ENCODE peak calls at places on chromosomes 16 and 17, in seven cellular contexts. One of them, this sample, is unnamed.

GRCh38 chr17:52298881-52299280 is 140.4 kb upstream of the CA10 start:
- DNase-seq in pancreas: no peak
- DNase-seq in cardiac muscle cell: no peak
- DNase-seq in AG04450: no peak
- DNase-seq in fibroblast of mammary gland: no peak
- DNase-seq in colonic mucosa: no peak
- DNase-seq in AG10803: no peak
- DNase-seq in this sample: no peak

GRCh38 chr16:86496262-86496928 is 13.9 kb upstream of the FOXF1 start:
- DNase-seq in pancreas: no peak
- DNase-seq in cardiac muscle cell: no peak
- DNase-seq in AG04450: no peak
- DNase-seq in fibroblast of mammary gland: no peak
- DNase-seq in colonic mucosa: no peak
- DNase-seq in AG10803: no peak
- DNase-seq in this sample: no peak

GRCh38 chr16:30949655-30950515 is 1.0 kb downstream of the ORAI3 start:
- DNase-seq in pancreas: peak
- DNase-seq in cardiac muscle cell: peak
- DNase-seq in AG04450: no peak
- DNase-seq in fibroblast of mammary gland: peak
- DNase-seq in colonic mucosa: peak
- DNase-seq in AG10803: peak
- DNase-seq in this sample: peak

GRCh38 chr16:4293822-4294457 is 21.1 kb upstream of the TFAP4 start:
- DNase-seq in pancreas: peak
- DNase-seq in cardiac muscle cell: peak
- DNase-seq in AG04450: no peak
- DNase-seq in fibroblast of mammary gland: peak
- DNase-seq in colonic mucosa: no peak
- DNase-seq in AG10803: peak
- DNase-seq in this sample: peak

GRCh38 chr17:77645441-77646430 is 312.8 kb upstream of the TNRC6C start:
- DNase-seq in pancreas: no peak
- DNase-seq in cardiac muscle cell: peak
- DNase-seq in AG04450: no peak
- DNase-seq in fibroblast of mammary gland: no peak
- DNase-seq in colonic mucosa: no peak
- DNase-seq in AG10803: peak
- DNase-seq in this sample: no peak

GRCh38 chr17:64641499-64641898 is 20.6 kb downstream of the SMURF2 start:
- DNase-seq in pancreas: no peak
- DNase-seq in cardiac muscle cell: peak
- DNase-seq in AG04450: peak
- DNase-seq in fibroblast of mammary gland: peak
- DNase-seq in colonic mucosa: no peak
- DNase-seq in AG10803: peak
- DNase-seq in this sample: peak

GRCh38 chr17:1095093-1095852 is 84.5 kb downstream of the ABR start:
- DNase-seq in pancreas: no peak
- DNase-seq in cardiac muscle cell: no peak
- DNase-seq in AG04450: no peak
- DNase-seq in fibroblast of mammary gland: no peak
- DNase-seq in colonic mucosa: no peak
- DNase-seq in AG10803: no peak
- DNase-seq in this sample: no peak

GRCh38 chr16:51409001-51409675 is 258.1 kb upstream of the SALL1 start:
- DNase-seq in pancreas: no peak
- DNase-seq in cardiac muscle cell: peak
- DNase-seq in AG04450: no peak
- DNase-seq in fibroblast of mammary gland: peak
- DNase-seq in colonic mucosa: no peak
- DNase-seq in AG10803: peak
- DNase-seq in this sample: peak

GRCh38 chr17:14069251-14069981 is at the start of gene COX10:
- DNase-seq in pancreas: peak
- DNase-seq in cardiac muscle cell: peak
- DNase-seq in AG04450: peak
- DNase-seq in fibroblast of mammary gland: peak
- DNase-seq in colonic mucosa: peak
- DNase-seq in AG10803: peak
- DNase-seq in this sample: peak

GRCh38 chr17:58536541-58536940 is 22.1 kb upstream of the MTMR4 start:
- DNase-seq in pancreas: no peak
- DNase-seq in cardiac muscle cell: no peak
- DNase-seq in AG04450: no peak
- DNase-seq in fibroblast of mammary gland: no peak
- DNase-seq in colonic mucosa: no peak
- DNase-seq in AG10803: no peak
- DNase-seq in this sample: no peak

GRCh38 chr17:52157161-52157560 is 1.4 kb downstream of the CA10 start:
- DNase-seq in pancreas: no peak
- DNase-seq in cardiac muscle cell: no peak
- DNase-seq in AG04450: no peak
- DNase-seq in fibroblast of mammary gland: no peak
- DNase-seq in colonic mucosa: no peak
- DNase-seq in AG10803: no peak
- DNase-seq in this sample: no peak

GRCh38 chr17:8176998-8177731 is 985 bp upstream of the TMEM107 start:
- DNase-seq in pancreas: peak
- DNase-seq in cardiac muscle cell: no peak
- DNase-seq in AG04450: no peak
- DNase-seq in fibroblast of mammary gland: no peak
- DNase-seq in colonic mucosa: no peak
- DNase-seq in AG10803: no peak
- DNase-seq in this sample: no peak

GRCh38 chr16:14485131-14485551 is 144.9 kb downstream of the PARN start:
- DNase-seq in pancreas: no peak
- DNase-seq in cardiac muscle cell: peak
- DNase-seq in AG04450: no peak
- DNase-seq in fibroblast of mammary gland: peak
- DNase-seq in colonic mucosa: no peak
- DNase-seq in AG10803: peak
- DNase-seq in this sample: no peak

GRCh38 chr16:24700549-24701392 is 28.7 kb upstream of the TNRC6A start:
- DNase-seq in pancreas: peak
- DNase-seq in cardiac muscle cell: peak
- DNase-seq in AG04450: peak
- DNase-seq in fibroblast of mammary gland: peak
- DNase-seq in colonic mucosa: peak
- DNase-seq in AG10803: peak
- DNase-seq in this sample: peak

GRCh38 chr17:61487161-61487654 is 35.0 kb downstream of the TBX4 start:
- DNase-seq in pancreas: no peak
- DNase-seq in cardiac muscle cell: no peak
- DNase-seq in AG04450: no peak
- DNase-seq in fibroblast of mammary gland: peak
- DNase-seq in colonic mucosa: no peak
- DNase-seq in AG10803: no peak
- DNase-seq in this sample: no peak

GRCh38 chr16:9840761-9841665 is 341.2 kb downstream of the GRIN2A start:
- DNase-seq in pancreas: no peak
- DNase-seq in cardiac muscle cell: no peak
- DNase-seq in AG04450: no peak
- DNase-seq in fibroblast of mammary gland: no peak
- DNase-seq in colonic mucosa: no peak
- DNase-seq in AG10803: no peak
- DNase-seq in this sample: no peak

DNA sequence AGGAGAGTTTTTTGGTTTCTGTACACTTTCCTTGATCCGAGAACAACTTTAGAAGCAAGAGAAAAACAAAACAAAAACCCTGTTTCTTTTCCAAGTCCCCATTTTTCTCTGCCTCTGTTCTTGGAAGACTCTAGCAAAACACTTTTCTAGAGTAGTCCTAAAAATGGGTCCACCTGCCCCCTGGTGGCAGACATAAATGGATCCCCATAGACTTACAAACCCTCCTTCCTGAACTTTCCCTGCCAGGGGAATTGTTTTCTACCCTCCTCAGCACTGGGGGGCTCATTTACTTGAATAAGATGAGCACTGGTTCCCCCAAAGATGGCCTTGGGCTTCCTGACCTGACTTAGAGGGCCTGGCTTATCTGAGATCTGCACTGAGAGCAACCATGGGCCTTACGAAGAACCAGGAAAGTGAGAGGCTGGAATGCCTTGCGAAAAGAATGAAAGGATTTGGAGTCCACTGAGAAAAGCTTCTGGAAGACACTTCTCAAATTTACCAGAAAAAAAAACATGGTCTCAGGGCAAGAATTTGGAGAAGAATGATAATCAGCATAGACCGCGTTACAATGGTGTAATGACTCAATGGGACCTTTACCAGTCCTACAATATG is 48.0 kb upstream of the CDYL2 start:
- DNase-seq in pancreas: no peak
- DNase-seq in cardiac muscle cell: peak
- DNase-seq in AG04450: no peak
- DNase-seq in fibroblast of mammary gland: peak
- DNase-seq in colonic mucosa: peak
- DNase-seq in AG10803: peak
- DNase-seq in this sample: peak
- TF ChIP-seq CTCF in pancreas: peak
- TF ChIP-seq CTCF in cardiac muscle cell: peak
- TF ChIP-seq CTCF in AG04450: peak
- TF ChIP-seq CTCF in fibroblast of mammary gland: peak
- TF ChIP-seq CTCF in colonic mucosa: peak
- TF ChIP-seq CTCF in AG10803: peak
- TF ChIP-seq CTCF in this sample: peak

GRCh38 chr17:68346448-68346847 is 55.2 kb downstream of the ARSG start:
- DNase-seq in pancreas: no peak
- DNase-seq in cardiac muscle cell: no peak
- DNase-seq in AG04450: no peak
- DNase-seq in fibroblast of mammary gland: no peak
- DNase-seq in colonic mucosa: peak
- DNase-seq in AG10803: no peak
- DNase-seq in this sample: no peak

GRCh38 chr17:68347380-68347779 is 56.1 kb downstream of the ARSG start:
- DNase-seq in pancreas: no peak
- DNase-seq in cardiac muscle cell: no peak
- DNase-seq in AG04450: no peak
- DNase-seq in fibroblast of mammary gland: no peak
- DNase-seq in colonic mucosa: no peak
- DNase-seq in AG10803: no peak
- DNase-seq in this sample: no peak

GRCh38 chr17:68343976-68344375 is 52.7 kb downstream of the ARSG start:
- DNase-seq in pancreas: no peak
- DNase-seq in cardiac muscle cell: no peak
- DNase-seq in AG04450: no peak
- DNase-seq in fibroblast of mammary gland: no peak
- DNase-seq in colonic mucosa: no peak
- DNase-seq in AG10803: no peak
- DNase-seq in this sample: no peak

GRCh38 chr17:68341482-68341881 is 50.2 kb downstream of the ARSG start:
- DNase-seq in pancreas: no peak
- DNase-seq in cardiac muscle cell: no peak
- DNase-seq in AG04450: no peak
- DNase-seq in fibroblast of mammary gland: no peak
- DNase-seq in colonic mucosa: no peak
- DNase-seq in AG10803: no peak
- DNase-seq in this sample: no peak

GRCh38 chr17:68344701-68345136 is 53.4 kb downstream of the ARSG start:
- DNase-seq in pancreas: no peak
- DNase-seq in cardiac muscle cell: peak
- DNase-seq in AG04450: no peak
- DNase-seq in fibroblast of mammary gland: no peak
- DNase-seq in colonic mucosa: no peak
- DNase-seq in AG10803: no peak
- DNase-seq in this sample: no peak
- H3K4me3 ChIP-seq in pancreas: no peak
- H3K4me3 ChIP-seq in cardiac muscle cell: no peak
- H3K4me3 ChIP-seq in AG04450: no peak
- H3K4me3 ChIP-seq in fibroblast of mammary gland: no peak
- H3K4me3 ChIP-seq in colonic mucosa: no peak
- H3K4me3 ChIP-seq in AG10803: no peak
- H3K4me3 ChIP-seq in this sample: no peak

GRCh38 chr16:28826141-28826540 is 3.3 kb downstream of the ATXN2L start:
- DNase-seq in pancreas: no peak
- DNase-seq in cardiac muscle cell: peak
- DNase-seq in AG04450: no peak
- DNase-seq in fibroblast of mammary gland: peak
- DNase-seq in colonic mucosa: no peak
- DNase-seq in AG10803: no peak
- DNase-seq in this sample: no peak
- TF ChIP-seq CTCF in pancreas: no peak
- TF ChIP-seq CTCF in cardiac muscle cell: no peak
- TF ChIP-seq CTCF in AG04450: peak
- TF ChIP-seq CTCF in fibroblast of mammary gland: no peak
- TF ChIP-seq CTCF in colonic mucosa: no peak
- TF ChIP-seq CTCF in AG10803: peak
- TF ChIP-seq CTCF in this sample: peak

GRCh38 chr17:3573246-3574100 is 15.9 kb upstream of the TRPV3 start:
- DNase-seq in pancreas: no peak
- DNase-seq in cardiac muscle cell: no peak
- DNase-seq in AG04450: no peak
- DNase-seq in fibroblast of mammary gland: no peak
- DNase-seq in colonic mucosa: no peak
- DNase-seq in AG10803: no peak
- DNase-seq in this sample: no peak

GRCh38 chr17:3575506-3575905 is 17.9 kb upstream of the TRPV3 start:
- DNase-seq in pancreas: no peak
- DNase-seq in cardiac muscle cell: peak
- DNase-seq in AG04450: no peak
- DNase-seq in fibroblast of mammary gland: peak
- DNase-seq in colonic mucosa: no peak
- DNase-seq in AG10803: peak
- DNase-seq in this sample: peak

GRCh38 chr17:3574231-3574630 is 16.6 kb upstream of the TRPV3 start:
- DNase-seq in pancreas: no peak
- DNase-seq in cardiac muscle cell: no peak
- DNase-seq in AG04450: no peak
- DNase-seq in fibroblast of mammary gland: no peak
- DNase-seq in colonic mucosa: no peak
- DNase-seq in AG10803: no peak
- DNase-seq in this sample: no peak

GRCh38 chr17:3572231-3572630 is 14.6 kb upstream of the TRPV3 start:
- DNase-seq in pancreas: no peak
- DNase-seq in cardiac muscle cell: no peak
- DNase-seq in AG04450: no peak
- DNase-seq in fibroblast of mammary gland: no peak
- DNase-seq in colonic mucosa: no peak
- DNase-seq in AG10803: no peak
- DNase-seq in this sample: no peak

DNA sequence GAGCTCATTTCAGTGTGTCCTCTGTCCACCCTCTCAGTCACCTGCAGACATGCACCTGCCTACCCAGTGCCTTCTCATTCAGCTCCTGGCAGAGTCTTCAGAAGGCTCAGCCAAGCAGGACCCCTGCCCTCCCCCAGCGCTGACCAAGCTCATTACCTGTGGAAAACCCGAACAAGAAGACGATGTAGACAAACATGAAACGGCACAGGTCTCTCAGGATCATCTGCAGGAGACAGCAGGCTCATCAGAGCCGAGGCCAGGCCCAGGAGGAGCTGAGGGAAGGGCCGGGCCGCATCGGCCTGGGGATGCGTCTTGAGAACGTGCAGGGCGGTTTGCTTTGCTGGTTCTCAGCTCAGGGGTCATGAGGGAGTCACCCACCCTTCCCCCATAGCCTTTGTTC is 19.4 kb upstream of the TRPV3 start:
- DNase-seq in pancreas: no peak
- DNase-seq in cardiac muscle cell: no peak
- DNase-seq in AG04450: no peak
- DNase-seq in fibroblast of mammary gland: no peak
- DNase-seq in colonic mucosa: no peak
- DNase-seq in AG10803: no peak
- DNase-seq in this sample: no peak
- H3K4me3 ChIP-seq in pancreas: no peak
- H3K4me3 ChIP-seq in cardiac muscle cell: no peak
- H3K4me3 ChIP-seq in AG04450: no peak
- H3K4me3 ChIP-seq in fibroblast of mammary gland: no peak
- H3K4me3 ChIP-seq in colonic mucosa: no peak
- H3K4me3 ChIP-seq in AG10803: no peak
- H3K4me3 ChIP-seq in this sample: no peak